ENCODE peak calls at places on chromosomes 16 and 17, in four cellular contexts. P is hepatocyte, Q is ascending aorta, G is Calu3. Z is an unnamed sample.

GRCh38 chr16:70437582-70438324 is 1.1 kb downstream of the ST3GAL2 start:
- DNase-seq in P (no peak), Q (no peak), G (no peak), Z (peak; percentile 39)

GRCh38 chr16:54690710-54691109 is 240.0 kb upstream of the IRX5 start:
- DNase-seq in P (no peak), Q (no peak), G (no peak), Z (no peak)

GRCh38 chr16:21097151-21097550 is 53.5 kb downstream of the DNAH3 start:
- DNase-seq in P (no peak), Q (no peak), G (no peak), Z (no peak)

GRCh38 chr16:20510323-20510722 is 59.0 kb downstream of the ACSM2A start:
- DNase-seq in P (no peak), Q (no peak), G (no peak), Z (no peak)

GRCh38 chr17:36529121-36529520 is 5.5 kb downstream of the MYO19 start:
- DNase-seq in P (no peak), Q (no peak), G (no peak), Z (no peak)

GRCh38 chr17:43388198-43389021 is 10.4 kb upstream of the ARL4D start:
- DNase-seq in P (peak; percentile 95), Q (peak; percentile 84), G (peak; percentile 97), Z (peak; percentile 82)

GRCh38 chr17:50129303-50129945 is 536 bp downstream of the SAMD14 start:
- DNase-seq in P (peak; percentile 69), Q (no peak), G (peak; percentile 35), Z (no peak)

GRCh38 chr16:88084881-88085280 is 133.6 kb downstream of the BANP start:
- DNase-seq in P (no peak), Q (no peak), G (no peak), Z (no peak)

GRCh38 chr17:8162232-8162996 is at the start of gene VAMP2:
- DNase-seq in P (peak; percentile 94), Q (no peak), G (peak; percentile 73), Z (peak; percentile 90)

GRCh38 chr17:41421116-41421515 is 3.3 kb downstream of the KRT37 start:
- DNase-seq in P (peak; percentile 69), Q (no peak), G (no peak), Z (no peak)

GRCh38 chr17:1229354-1229890 is 40.8 kb upstream of the BHLHA9 start:
- DNase-seq in P (peak; percentile 57), Q (peak; percentile 39), G (peak; percentile 43), Z (peak; percentile 95)

GRCh38 chr17:81429813-81430510 is 34.7 kb downstream of the BAHCC1 start:
- DNase-seq in P (peak; percentile 66), Q (no peak), G (no peak), Z (no peak)
- TF ChIP-seq CTCF in P (peak; percentile 16), Q (no peak), G (no peak), Z (peak; percentile 9)

DNA sequence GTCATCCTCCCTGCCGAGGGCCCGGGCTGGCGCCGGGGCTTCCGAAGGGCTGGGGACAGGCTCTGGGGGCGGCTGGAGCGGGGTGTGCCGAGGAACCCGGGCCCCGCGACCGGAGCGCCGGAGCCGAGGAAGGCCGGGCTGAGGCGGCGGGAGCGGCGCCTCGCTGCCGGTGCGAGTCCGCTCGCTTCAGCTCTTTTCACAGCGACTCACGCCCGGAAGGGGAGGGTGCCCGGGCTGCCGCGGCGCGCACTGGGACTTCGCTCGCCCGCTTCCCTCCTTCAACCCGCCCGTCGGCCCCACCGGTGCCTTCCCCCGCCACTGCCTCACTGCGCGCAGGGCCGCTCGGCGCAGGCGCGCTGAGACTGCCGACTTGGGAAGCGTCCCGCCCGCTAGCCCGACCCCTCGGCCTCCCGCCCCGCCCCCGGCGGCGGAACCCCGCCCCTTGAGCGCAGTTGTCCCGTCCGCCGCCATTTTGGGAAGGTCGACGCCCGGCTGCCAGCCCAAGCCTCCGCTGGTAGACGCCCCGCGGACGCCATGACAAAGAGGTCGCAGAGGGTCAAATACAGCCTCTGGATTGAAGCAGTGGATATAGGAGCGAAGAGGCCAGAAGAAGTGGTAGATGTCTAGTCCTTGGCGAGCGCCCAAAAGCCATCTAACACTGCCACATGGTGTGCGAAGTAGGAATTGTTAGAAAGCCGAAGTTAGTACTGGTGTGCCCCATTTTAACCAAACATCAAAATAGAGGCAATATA is at the start of gene UBE2G1:
- DNase-seq in P (peak; percentile 99), Q (peak; percentile 87), G (peak; percentile 95), Z (peak; percentile 98)
- TF ChIP-seq CTCF in P (peak; percentile 44), Q (peak; percentile 8), G (no peak), Z (peak; percentile 25)

GRCh38 chr16:2028146-2028545 is 1.4 kb downstream of the NHERF2 start:
- DNase-seq in P (no peak), Q (no peak), G (no peak), Z (no peak)

GRCh38 chr16:2026461-2027023 is at the start of gene NHERF2:
- DNase-seq in P (peak; percentile 77), Q (no peak), G (no peak), Z (peak; percentile 71)

GRCh38 chr16:2025878-2026460 is 733 bp upstream of the NHERF2 start:
- DNase-seq in P (no peak), Q (no peak), G (no peak), Z (no peak)

GRCh38 chr16:2028620-2029220 is 2.0 kb downstream of the NHERF2 start:
- DNase-seq in P (no peak), Q (no peak), G (no peak), Z (no peak)

GRCh38 chr16:2027024-2028010 is 615 bp downstream of the NHERF2 start:
- DNase-seq in P (no peak), Q (no peak), G (no peak), Z (no peak)
- TF ChIP-seq CTCF in P (no peak), Q (peak; percentile 5), G (no peak), Z (no peak)

DNA sequence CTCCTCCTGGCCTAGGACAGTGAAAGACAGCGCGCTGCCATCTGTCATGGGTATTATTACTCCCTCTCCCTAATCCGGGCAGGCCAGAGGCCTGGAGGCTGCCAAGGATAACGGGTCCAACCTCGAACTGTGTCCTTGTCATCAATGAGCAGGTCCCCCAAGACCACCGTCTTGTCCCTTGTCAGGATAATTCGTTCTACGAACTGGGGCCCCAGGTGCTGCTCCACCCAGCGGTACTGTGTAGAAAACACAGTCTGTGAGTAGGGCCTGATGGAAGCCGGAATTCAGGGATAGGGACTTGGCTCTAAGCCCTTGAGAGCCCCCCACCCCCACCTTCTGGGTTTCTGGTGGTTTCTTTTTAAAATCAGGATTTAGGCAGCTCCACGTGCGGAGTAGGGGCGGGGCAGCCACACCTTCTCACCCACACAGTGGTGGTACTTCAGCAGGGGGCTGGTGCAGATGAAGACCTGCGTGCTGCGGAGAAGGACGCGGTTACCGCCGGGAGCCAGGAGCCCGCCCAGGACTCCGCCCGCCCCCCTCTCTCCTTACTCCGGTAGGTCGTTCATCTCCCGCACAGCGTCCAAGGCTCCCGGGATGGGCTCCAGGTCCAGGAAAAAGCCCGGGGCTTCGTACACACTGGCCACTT is 787 bp downstream of the NT5C start:
- DNase-seq in P (peak; percentile 80), Q (no peak), G (peak; percentile 61), Z (peak; percentile 68)
- TF ChIP-seq CTCF in P (peak; percentile 64), Q (peak; percentile 27), G (peak; percentile 52), Z (peak; percentile 64)

GRCh38 chr17:74746922-74747321 is 1.5 kb upstream of the NHERF1 start:
- DNase-seq in P (peak; percentile 63), Q (no peak), G (no peak), Z (no peak)

GRCh38 chr17:74749262-74750038 is 1.0 kb downstream of the NHERF1 start:
- DNase-seq in P (peak; percentile 78), Q (no peak), G (peak; percentile 32), Z (no peak)

GRCh38 chr17:74750039-74750326 is 1.6 kb downstream of the NHERF1 start:
- DNase-seq in P (no peak), Q (no peak), G (no peak), Z (no peak)

GRCh38 chr17:74748279-74748528 is 224 bp upstream of the NHERF1 start:
- DNase-seq in P (no peak), Q (no peak), G (no peak), Z (no peak)

DNA sequence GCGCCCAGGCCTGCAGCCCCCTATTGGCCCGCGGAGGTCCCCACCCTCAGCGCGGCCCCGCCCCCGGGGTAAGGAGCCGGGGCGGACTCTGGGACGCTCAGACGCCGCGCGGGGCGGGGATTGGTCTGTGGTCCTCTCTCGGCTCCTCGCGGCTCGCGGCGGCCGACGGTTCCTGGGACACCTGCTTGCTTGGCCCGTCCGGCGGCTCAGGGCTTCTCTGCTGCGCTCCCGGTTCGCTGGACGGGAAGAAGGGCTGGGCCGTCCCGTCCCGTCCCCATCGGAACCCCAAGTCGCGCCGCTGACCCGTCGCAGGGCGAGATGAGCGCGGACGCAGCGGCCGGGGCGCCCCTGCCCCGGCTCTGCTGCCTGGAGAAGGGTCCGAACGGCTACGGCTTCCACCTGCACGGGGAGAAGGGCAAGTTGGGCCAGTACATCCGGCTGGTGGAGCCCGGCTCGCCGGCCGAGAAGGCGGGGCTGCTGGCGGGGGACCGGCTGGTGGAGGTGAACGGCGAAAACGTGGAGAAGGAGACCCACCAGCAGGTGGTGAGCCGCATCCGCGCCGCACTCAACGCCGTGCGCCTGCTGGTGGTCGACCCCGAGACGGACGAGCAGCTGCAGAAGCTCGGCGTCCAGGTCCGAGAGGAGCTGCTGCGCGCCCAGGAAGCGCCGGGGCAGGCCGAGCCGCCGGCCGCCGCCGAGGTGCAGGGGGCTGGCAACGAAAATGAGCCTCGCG is at the start of gene NHERF1:
- DNase-seq in P (peak; percentile 98), Q (peak; percentile 87), G (peak; percentile 98), Z (peak; percentile 99)
- TF ChIP-seq CTCF in P (peak; percentile 37), Q (no peak), G (no peak), Z (peak; percentile 22)

GRCh38 chr17:76672270-76672851 is 28.8 kb upstream of the ST6GALNAC1 start:
- DNase-seq in P (no peak), Q (no peak), G (no peak), Z (no peak)

GRCh38 chr17:76671912-76672262 is 28.3 kb upstream of the ST6GALNAC1 start:
- DNase-seq in P (no peak), Q (no peak), G (no peak), Z (no peak)

GRCh38 chr17:76671123-76671911 is 27.8 kb upstream of the ST6GALNAC1 start:
- DNase-seq in P (peak; percentile 99), Q (peak; percentile 99), G (peak; percentile 99), Z (peak; percentile 98)

GRCh38 chr17:76670020-76670707 is 26.6 kb upstream of the ST6GALNAC1 start:
- DNase-seq in P (no peak), Q (no peak), G (no peak), Z (no peak)

GRCh38 chr17:76670708-76671122 is 27.2 kb upstream of the ST6GALNAC1 start:
- DNase-seq in P (no peak), Q (no peak), G (no peak), Z (no peak)
- TF ChIP-seq CTCF in P (no peak), Q (no peak), G (no peak), Z (no peak)

Z was measured in GM13977.